ENCODE peak calls at places on chromosomes 5 and 9, in seven cellular contexts. D is left ventricle myocardium inferior; C is IMR-90; V is spleen; J is A673; M is heart right ventricle; H is CD8-positive, alpha-beta T cell. P is an unnamed sample. For H3K4me1, the result is how much of the 10 kb centered on the place peaks cover.

GRCh38 chr9:7570107-7570720 is 229.4 kb downstream of the DMAC1 start:
- DNase-seq in D (no peak), C (peak), V (no peak), J (peak), M (no peak), H (peak), P (no peak)

GRCh38 chr5:83924891-83925290 is 204.2 kb upstream of the HAPLN1 start:
- DNase-seq in D (no peak), C (peak), V (no peak), J (no peak), M (no peak), H (no peak), P (no peak)

GRCh38 chr5:41598011-41598410 is 87.6 kb upstream of the PLCXD3 start:
- DNase-seq in D (no peak), C (peak), V (no peak), J (no peak), M (no peak), H (no peak), P (no peak)

GRCh38 chr5:57842376-57843015 is 359.9 kb upstream of the ACTBL2 start:
- DNase-seq in D (no peak), C (no peak), V (no peak), J (no peak), M (no peak), H (no peak), P (no peak)

GRCh38 chr9:6184749-6185645 is 30.6 kb upstream of the IL33 start:
- DNase-seq in D (peak), C (peak), V (no peak), J (no peak), M (no peak), H (no peak), P (no peak)

GRCh38 chr5:37847978-37848425 is 8.2 kb upstream of the GDNF start:
- DNase-seq in D (no peak), C (peak), V (no peak), J (peak), M (no peak), H (no peak), P (no peak)

GRCh38 chr5:82074968-82075367 is 103.1 kb downstream of the ATG10 start:
- DNase-seq in D (no peak), C (no peak), V (no peak), J (no peak), M (no peak), H (no peak), P (no peak)

GRCh38 chr5:167993771-167994170 is 297.7 kb upstream of the WWC1 start:
- DNase-seq in D (no peak), C (no peak), V (no peak), J (no peak), M (no peak), H (no peak), P (no peak)

GRCh38 chr5:41763096-41763495 is 107.1 kb downstream of the OXCT1 start:
- DNase-seq in D (no peak), C (peak), V (no peak), J (peak), M (no peak), H (no peak), P (no peak)

GRCh38 chr9:86176468-86176867 is 77.1 kb upstream of the GOLM1 start:
- DNase-seq in D (no peak), C (no peak), V (no peak), J (no peak), M (no peak), H (no peak), P (no peak)

GRCh38 chr5:18560602-18561001 is 926.3 kb downstream of the TAF11L14 start:
- DNase-seq in D (no peak), C (no peak), V (no peak), J (no peak), M (no peak), H (no peak), P (no peak)

GRCh38 chr5:176647870-176648466 is 684 bp downstream of the TSPAN17 start:
- DNase-seq in D (peak), C (no peak), V (peak), J (peak), M (peak), H (no peak), P (peak)

GRCh38 chr5:150137168-150137957 is 18.3 kb downstream of the PDGFRB start:
- DNase-seq in D (no peak), C (peak), V (no peak), J (peak), M (peak), H (no peak), P (no peak)

GRCh38 chr5:54243483-54244080 is 66.8 kb downstream of the ARL15 start:
- DNase-seq in D (no peak), C (peak), V (no peak), J (peak), M (no peak), H (no peak), P (no peak)

GRCh38 chr5:114858964-114859363 is 310.7 kb downstream of the TRIM36 start:
- DNase-seq in D (no peak), C (no peak), V (no peak), J (no peak), M (no peak), H (no peak), P (no peak)

GRCh38 chr5:59185757-59186385 is 603.0 kb downstream of the RAB3C start:
- DNase-seq in D (no peak), C (no peak), V (no peak), J (no peak), M (no peak), H (no peak), P (no peak)

GRCh38 chr5:134552301-134552700 is 26.8 kb downstream of the JADE2 start:
- DNase-seq in D (peak), C (peak), V (no peak), J (no peak), M (peak), H (no peak), P (no peak)

GRCh38 chr9:25636026-25636425 is 42.2 kb downstream of the TUSC1 start:
- DNase-seq in D (no peak), C (no peak), V (no peak), J (no peak), M (no peak), H (no peak), P (no peak)

GRCh38 chr5:75701856-75702255 is 15.4 kb downstream of the POC5 start:
- DNase-seq in D (no peak), C (no peak), V (no peak), J (no peak), M (no peak), H (no peak), P (no peak)

GRCh38 chr9:124074746-124075145 is 63.2 kb downstream of the LHX2 start:
- DNase-seq in D (no peak), C (no peak), V (no peak), J (no peak), M (no peak), H (no peak), P (no peak)

GRCh38 chr9:95383198-95383673 is 65.7 kb upstream of the FANCC start:
- DNase-seq in D (no peak), C (peak), V (no peak), J (peak), M (no peak), H (no peak), P (no peak)

GRCh38 chr9:129100383-129101169 is 10.0 kb downstream of the CRAT start:
- DNase-seq in D (no peak), C (no peak), V (no peak), J (no peak), M (no peak), H (no peak), P (no peak)

DNA sequence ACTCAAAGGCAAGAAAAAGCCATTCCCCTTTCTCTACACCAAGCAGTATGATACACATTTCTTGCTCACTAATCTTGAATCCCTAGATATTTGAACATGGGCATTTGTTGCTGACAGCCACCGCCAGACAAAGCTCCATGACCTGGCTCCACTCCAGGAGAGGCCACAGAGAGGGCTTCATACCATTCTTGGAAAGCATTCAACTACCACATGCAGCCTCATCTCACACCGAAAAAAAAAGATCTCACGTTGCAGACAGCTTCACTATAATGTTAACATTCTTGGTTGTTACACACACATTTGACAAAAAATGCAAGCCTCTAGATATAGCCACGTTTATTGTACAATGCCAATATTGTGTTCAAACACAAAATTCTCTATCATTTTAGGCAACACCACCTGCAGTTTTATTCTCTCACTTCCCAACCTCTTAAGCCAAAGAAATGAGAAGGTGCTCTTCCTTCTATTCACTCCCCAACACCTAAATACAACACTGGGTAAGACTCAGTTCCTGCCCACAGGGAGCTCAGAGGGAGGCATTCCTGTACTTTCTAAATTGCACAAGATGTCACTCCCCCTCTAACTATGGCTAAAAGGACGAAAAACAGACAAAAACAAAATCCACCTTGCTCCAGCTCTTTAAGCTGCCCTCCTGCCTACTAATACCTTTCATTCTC is 222.4 kb downstream of the TSSK1B start:
- DNase-seq in D (peak), C (peak), V (no peak), J (peak), M (peak), H (no peak), P (no peak)
- H3K4me1 ChIP-seq in D (half or more), C (under half), V (under half), J (under half), M (half or more), H (under half), P (under half)

GRCh38 chr9:89531766-89532165 is 33.9 kb upstream of the SEMA4D start:
- DNase-seq in D (no peak), C (no peak), V (no peak), J (no peak), M (no peak), H (no peak), P (no peak)
- H3K4me1 ChIP-seq in D (under half), C (under half), V (half or more), J (under half), M (under half), H (half or more), P (under half)

DNA sequence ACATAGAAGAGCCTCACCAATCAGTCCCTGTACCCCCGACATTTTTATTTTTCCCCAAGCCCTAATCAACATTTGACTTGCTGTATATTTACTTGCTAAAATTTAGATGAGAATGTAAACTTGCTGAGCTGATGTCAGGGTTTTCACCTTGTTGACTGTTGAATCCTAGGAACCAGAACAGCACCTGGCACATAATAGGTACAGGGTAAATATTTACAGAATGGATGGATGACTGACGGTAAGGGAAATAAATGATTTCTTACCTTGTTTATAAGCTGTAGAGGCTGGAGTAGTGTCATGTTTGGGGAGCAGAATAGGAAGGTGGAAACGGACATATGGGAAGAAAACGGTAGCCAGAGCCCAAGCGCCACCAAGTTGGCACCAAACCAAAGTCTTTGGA is 107.0 kb upstream of the NUDT12 start:
- DNase-seq in D (no peak), C (no peak), V (no peak), J (no peak), M (no peak), H (no peak), P (no peak)
- H3K4me1 ChIP-seq in D (under half), C (under half), V (under half), J (under half), M (under half), H (under half), P (under half)

GRCh38 chr9:131674425-131675421 is 65.2 kb downstream of the RAPGEF1 start:
- DNase-seq in D (no peak), C (no peak), V (peak), J (no peak), M (peak), H (no peak), P (no peak)
- H3K4me1 ChIP-seq in D (half or more), C (under half), V (half or more), J (half or more), M (half or more), H (half or more), P (half or more)

DNA sequence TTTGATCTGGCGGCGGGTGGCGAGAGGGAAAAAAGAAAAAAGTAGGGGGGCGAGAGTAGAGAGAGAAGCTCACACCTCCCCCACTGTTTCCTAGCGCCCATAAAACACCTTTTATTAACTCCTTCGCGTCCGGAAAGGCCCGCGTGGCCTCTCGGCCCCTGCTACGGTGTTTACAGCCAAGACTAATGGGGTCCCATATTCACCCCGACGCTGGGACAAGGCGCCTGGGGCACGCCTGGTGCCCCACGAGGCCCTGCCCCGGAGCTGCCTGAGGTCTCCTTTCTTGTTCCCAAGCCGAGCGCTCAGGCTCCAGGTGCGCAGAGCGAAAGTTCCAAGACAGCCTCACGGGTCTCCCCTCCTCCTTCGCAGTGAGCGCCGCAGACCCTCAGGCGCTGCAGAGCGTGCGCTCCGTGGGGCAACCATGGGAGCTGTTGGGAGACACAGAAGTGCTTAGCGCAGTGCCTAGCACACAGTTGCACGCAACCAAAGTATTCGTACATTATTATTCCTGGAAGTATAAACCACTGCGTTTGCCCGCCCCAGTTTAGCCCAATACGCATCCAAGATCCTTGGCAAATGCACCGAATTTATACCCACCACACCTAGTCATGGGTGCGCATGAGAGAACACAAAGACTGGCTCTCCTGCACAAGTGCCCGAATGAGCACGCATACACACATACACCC is 4.3 kb downstream of the HAND1 start:
- DNase-seq in D (no peak), C (no peak), V (no peak), J (no peak), M (no peak), H (no peak), P (no peak)
- H3K4me1 ChIP-seq in D (half or more), C (under half), V (half or more), J (under half), M (half or more), H (half or more), P (under half)

P was measured in upper lobe of right lung.